ENCODE peak calls at places on chromosomes 4 and X, in six cellular contexts. W is lower lobe of right lung, L is adrenal gland, S is IMR-90, G is Peyer's patch, Y is tibial nerve. Z is an unnamed sample. For H3K4me1, the result is how much of the 10 kb centered on the place peaks cover.

GRCh38 chr4:167606551-167606950 is 372.3 kb upstream of the SPOCK3 start:
- DNase-seq in W (no peak), Y (no peak), L (no peak), S (no peak), G (no peak), Z (no peak)

GRCh38 chrX:153819398-153820083 is 10.8 kb downstream of the PDZD4 start:
- DNase-seq in Y (no peak), L (no peak), W (no peak), G (no peak), S (no peak), Z (no peak)

GRCh38 chr4:65089666-65090065 is 580.6 kb downstream of the EPHA5 start:
- DNase-seq in Y (no peak), S (no peak), W (no peak), G (no peak), L (no peak), Z (no peak)

GRCh38 chrX:150813922-150814321 is 84.5 kb downstream of the CD99L2 start:
- DNase-seq in G (no peak), S (no peak), Y (no peak), L (no peak), W (no peak), Z (no peak)

GRCh38 chrX:41677661-41678060 is 11.1 kb upstream of the GPR34 start:
- DNase-seq in L (no peak), Y (no peak), W (no peak), G (no peak), S (no peak), Z (no peak)

GRCh38 chr4:12548678-12549077 is 935.5 kb downstream of the RAB28 start:
- DNase-seq in S (no peak), L (no peak), G (no peak), Y (no peak), W (no peak), Z (no peak)

GRCh38 chr4:148951346-148951745 is 509.1 kb upstream of the NR3C2 start:
- DNase-seq in G (no peak), Y (no peak), S (peak), L (no peak), W (no peak), Z (no peak)

GRCh38 chr4:184732126-184732525 is 1.8 kb downstream of the CENPU start:
- DNase-seq in Y (no peak), G (no peak), L (no peak), W (no peak), S (peak), Z (peak)

GRCh38 chrX:23434356-23434884 is 99.8 kb downstream of the PTCHD1 start:
- DNase-seq in L (peak), W (peak), G (peak), Y (peak), S (peak), Z (peak)

GRCh38 chr4:3442959-3443749 is 1.4 kb downstream of the HGFAC start:
- DNase-seq in L (no peak), Y (no peak), S (no peak), W (no peak), G (peak), Z (no peak)

GRCh38 chr4:80500593-80500992 is 165.1 kb downstream of the CFAP299 start:
- DNase-seq in S (no peak), G (no peak), W (no peak), L (no peak), Y (no peak), Z (no peak)

GRCh38 chr4:166527500-166527899 is 654.5 kb downstream of the TLL1 start:
- DNase-seq in L (no peak), G (no peak), S (no peak), W (no peak), Y (no peak), Z (no peak)

GRCh38 chrX:7788334-7788733 is 54.6 kb upstream of the VCX start:
- DNase-seq in G (no peak), Y (no peak), W (no peak), S (no peak), L (no peak), Z (no peak)

GRCh38 chr4:7398788-7399432 is 35.8 kb downstream of the PSAPL1 start:
- DNase-seq in S (no peak), G (no peak), L (no peak), W (no peak), Y (no peak), Z (no peak)

GRCh38 chr4:1445716-1446445 is 39.6 kb upstream of the NKX1-1 start:
- DNase-seq in L (no peak), W (no peak), G (no peak), Y (no peak), S (no peak), Z (no peak)

GRCh38 chrX:107710617-107711391 is 64.8 kb downstream of the TSC22D3 start:
- DNase-seq in S (peak), G (no peak), W (no peak), Y (no peak), L (peak), Z (no peak)

GRCh38 chrX:140723251-140723650 is 13.7 kb downstream of the LINC00632 start:
- DNase-seq in L (no peak), W (no peak), Y (no peak), S (peak), G (no peak), Z (no peak)

GRCh38 chrX:9604111-9604907 is 139.5 kb downstream of the TBL1X start:
- DNase-seq in L (peak), S (no peak), W (no peak), Y (peak), G (no peak), Z (no peak)

GRCh38 chr4:82123934-82124333 is 249.9 kb downstream of the HNRNPD start:
- DNase-seq in S (no peak), W (no peak), G (no peak), L (no peak), Y (no peak), Z (no peak)

GRCh38 chrX:276588-277171 is 4.5 kb upstream of the PLCXD1 start:
- DNase-seq in L (peak), Y (no peak), S (peak), W (peak), G (peak), Z (peak)

GRCh38 chr4:17721496-17722360 is 59.7 kb downstream of the FAM184B start:
- DNase-seq in S (peak), L (no peak), Y (no peak), G (no peak), W (no peak), Z (no peak)

GRCh38 chr4:169236901-169237626 is 33.7 kb downstream of the SH3RF1 start:
- DNase-seq in G (no peak), L (no peak), W (no peak), S (no peak), Y (no peak), Z (no peak)

GRCh38 chr4:168803727-168804126 is 206.3 kb downstream of the CBR4 start:
- DNase-seq in Y (no peak), G (no peak), W (no peak), L (no peak), S (peak), Z (no peak)

GRCh38 chr4:112418092-112418491 is 97.9 kb downstream of the NEUROG2 start:
- DNase-seq in G (no peak), W (no peak), S (no peak), L (no peak), Y (no peak), Z (no peak)

GRCh38 chrX:151239748-151240147 is 63.4 kb downstream of the GPR50 start:
- DNase-seq in S (no peak), Y (no peak), W (no peak), L (no peak), G (no peak), Z (no peak)

GRCh38 chrX:100819534-100819836 is 706 bp upstream of the CSTF2 start:
- DNase-seq in Y (no peak), S (no peak), L (no peak), W (no peak), G (no peak), Z (no peak)

GRCh38 chrX:9785944-9786741 is at the start of gene SHROOM2:
- DNase-seq in L (no peak), W (peak), S (no peak), Y (no peak), G (peak), Z (no peak)

GRCh38 chrX:7168366-7168765 is 20.4 kb upstream of the PUDP start:
- DNase-seq in G (no peak), L (no peak), W (no peak), Y (no peak), S (no peak), Z (no peak)

GRCh38 chr4:2954358-2955185 is 8.6 kb downstream of the NOP14 start:
- DNase-seq in Y (no peak), L (no peak), G (peak), W (no peak), S (no peak), Z (no peak)

GRCh38 chr4:25551608-25552007 is 104.0 kb upstream of the SLC34A2 start:
- DNase-seq in G (no peak), Y (no peak), W (no peak), S (no peak), L (no peak), Z (peak)

GRCh38 chrX:154458954-154459829 is 1.1 kb downstream of the PLXNA3 start:
- DNase-seq in Y (no peak), G (peak), L (peak), S (no peak), W (peak), Z (no peak)

GRCh38 chrX:1086444-1087409 is 125.7 kb downstream of the CRLF2 start:
- DNase-seq in S (no peak), G (no peak), L (no peak), W (no peak), Y (no peak), Z (no peak)

GRCh38 chrX:154597221-154597620 is 12.3 kb downstream of the CTAG1A start:
- DNase-seq in Y (no peak), S (no peak), G (no peak), W (no peak), L (no peak), Z (no peak)

GRCh38 chr4:36243355-36244256 is 708 bp downstream of the ARAP2 start:
- DNase-seq in L (peak), S (peak), W (peak), G (peak), Y (no peak), Z (no peak)

GRCh38 chr4:182748949-182749348 is 168.2 kb downstream of the DCTD start:
- DNase-seq in W (no peak), L (no peak), S (peak), G (no peak), Y (no peak), Z (no peak)

GRCh38 chr4:139659735-139660424 is 5.7 kb upstream of the MGST2 start:
- DNase-seq in W (no peak), G (no peak), S (no peak), L (no peak), Y (no peak), Z (no peak)
- H3K4me1 ChIP-seq in W (under half), G (under half), S (under half), L (under half), Y (under half), Z (under half)

DNA sequence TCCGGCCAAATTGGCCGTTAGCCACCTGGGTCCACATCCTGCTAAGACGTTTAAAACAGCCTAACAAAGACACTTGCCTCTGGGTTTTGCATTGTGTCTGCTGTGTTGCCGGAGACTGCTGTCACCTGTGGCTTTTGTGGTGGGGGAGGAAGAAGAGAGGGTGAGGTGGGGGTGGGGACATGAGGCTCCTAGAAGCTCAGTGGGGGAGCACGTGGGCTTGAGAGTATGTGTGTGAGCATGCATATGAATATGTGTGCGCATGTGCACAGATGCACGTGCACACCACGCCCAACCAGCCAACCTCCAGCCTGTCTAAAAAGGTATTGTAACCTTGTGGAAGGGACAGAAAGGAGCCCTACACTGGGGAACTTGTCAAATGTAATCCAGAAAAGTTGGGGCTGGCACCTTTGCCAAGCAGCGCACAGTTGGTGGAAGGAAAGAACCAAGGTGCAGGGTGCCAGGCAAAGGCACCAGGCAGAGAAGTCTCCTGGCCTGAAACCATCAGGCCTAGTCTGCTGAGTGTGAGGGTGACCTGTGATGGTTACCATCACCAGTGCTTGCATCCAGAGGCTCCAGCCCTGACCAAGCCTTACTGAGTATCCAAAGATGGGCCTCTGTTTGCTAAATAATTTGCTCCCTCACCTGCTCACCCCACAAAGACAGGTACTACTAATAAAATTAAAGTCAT is 10.1 kb upstream of the SASH3 start:
- DNase-seq in G (no peak), L (no peak), W (no peak), Y (no peak), S (no peak), Z (no peak)
- H3K27ac ChIP-seq in G (peak), L (no peak), W (no peak), Y (no peak), S (no peak), Z (no peak)

GRCh38 chr4:6351246-6352000 is 81.8 kb downstream of the WFS1 start:
- DNase-seq in W (no peak), L (no peak), Y (no peak), S (no peak), G (no peak), Z (peak)
- H3K4me1 ChIP-seq in W (under half), L (under half), Y (under half), S (under half), G (under half), Z (under half)

GRCh38 chr4:13704020-13704419 is 76.5 kb upstream of the BOD1L1 start:
- DNase-seq in W (no peak), S (no peak), G (no peak), L (no peak), Y (no peak), Z (no peak)
- H3K27ac ChIP-seq in W (no peak), S (no peak), G (peak), L (no peak), Y (no peak), Z (no peak)

GRCh38 chr4:39353478-39354177 is 12.5 kb downstream of the RFC1 start:
- DNase-seq in S (peak), L (no peak), Y (no peak), G (no peak), W (no peak), Z (no peak)

GRCh38 chr4:39354178-39354503 is 12.0 kb downstream of the RFC1 start:
- DNase-seq in W (no peak), Y (no peak), L (no peak), S (no peak), G (no peak), Z (no peak)

GRCh38 chr4:39362827-39363226 is 3.3 kb downstream of the RFC1 start:
- DNase-seq in L (no peak), S (peak), G (no peak), Y (no peak), W (no peak), Z (no peak)

DNA sequence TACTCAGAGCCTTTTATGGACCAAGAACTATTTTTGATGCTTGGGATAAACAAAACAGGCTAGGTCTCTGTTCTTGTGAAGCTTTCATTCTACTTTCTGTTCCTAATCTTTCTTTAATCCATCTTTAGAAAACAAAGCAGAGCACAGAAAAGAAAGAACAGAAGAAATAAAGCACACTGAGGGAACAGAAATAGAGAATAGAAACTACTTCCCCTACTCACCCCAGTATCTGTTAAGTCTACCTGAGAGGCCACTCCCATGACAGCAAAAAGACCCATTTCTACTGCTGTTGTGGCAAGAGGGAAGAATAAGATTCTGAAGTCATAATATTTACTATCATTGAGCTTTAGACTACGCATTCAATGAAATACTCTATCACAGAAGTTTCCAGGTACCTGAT is 9.2 kb downstream of the RFC1 start:
- DNase-seq in G (no peak), L (no peak), Y (no peak), W (no peak), S (no peak), Z (no peak)
- H3K4me1 ChIP-seq in G (under half), L (under half), Y (under half), W (under half), S (under half), Z (under half)

Z was measured in left lung.